ENCODE peak calls at places on chromosomes 7 and 10, in six cellular contexts. F is HepG2, G is K562, Q is NB4, Y is endothelial cell of umbilical vein, C is A549. M is an unnamed sample.

GRCh38 chr10:85532821-85533220 is 833.8 kb downstream of the GRID1 start:
- DNase-seq in C (no peak), Q (no peak), F (no peak), G (no peak), Y (no peak), M (no peak)

GRCh38 chr10:5614081-5614721 is 52.2 kb downstream of the ASB13 start:
- DNase-seq in C (no peak), Q (no peak), Y (no peak), G (no peak), F (no peak), M (no peak)

GRCh38 chr7:36036590-36036989 is 116.5 kb upstream of the EEPD1 start:
- DNase-seq in F (no peak), G (no peak), Q (no peak), Y (peak), C (no peak), M (no peak)

GRCh38 chr10:10361486-10361885 is 656.2 kb upstream of the CELF2 start:
- DNase-seq in G (no peak), Y (no peak), Q (no peak), C (no peak), F (no peak), M (no peak)

GRCh38 chr7:29457565-29457971 is 106.1 kb upstream of the PRR15 start:
- DNase-seq in Y (no peak), C (no peak), G (no peak), F (no peak), Q (no peak), M (no peak)

GRCh38 chr10:14358886-14359573 is 28.3 kb upstream of the FRMD4A start:
- DNase-seq in Y (no peak), F (no peak), Q (no peak), C (no peak), G (no peak), M (no peak)

GRCh38 chr7:99631311-99632109 is 14.8 kb downstream of the ZSCAN25 start:
- DNase-seq in Q (peak), G (peak), Y (no peak), C (peak), F (peak), M (no peak)

GRCh38 chr7:28893888-28894287 is 64.2 kb downstream of the TRIL start:
- DNase-seq in Q (no peak), G (no peak), Y (no peak), F (no peak), C (no peak), M (no peak)

GRCh38 chr7:37449621-37450020 is 957 bp upstream of the ELMO1 start:
- DNase-seq in Y (no peak), C (no peak), Q (no peak), G (no peak), F (no peak), M (no peak)

GRCh38 chr10:86266446-86267242 is 100.0 kb downstream of the GRID1 start:
- DNase-seq in C (no peak), Y (no peak), F (no peak), G (no peak), Q (peak), M (no peak)

GRCh38 chr10:97805096-97805879 is 33.5 kb upstream of the SFRP5 start:
- DNase-seq in G (no peak), C (no peak), Y (no peak), Q (no peak), F (no peak), M (no peak)

GRCh38 chr10:92052088-92052487 is 128.5 kb downstream of the BTAF1 start:
- DNase-seq in F (no peak), G (no peak), Y (no peak), C (no peak), Q (no peak), M (no peak)

GRCh38 chr10:1137499-1138163 is 81.4 kb downstream of the WDR37 start:
- DNase-seq in Y (no peak), C (no peak), F (no peak), Q (no peak), G (no peak), M (no peak)

GRCh38 chr7:104982773-104983619 is 31.0 kb upstream of the KMT2E start:
- DNase-seq in Y (no peak), G (no peak), Q (no peak), C (no peak), F (no peak), M (no peak)

GRCh38 chr7:26912933-26913536 is 48.6 kb upstream of the SKAP2 start:
- DNase-seq in Y (no peak), G (no peak), Q (no peak), C (no peak), F (no peak), M (no peak)

GRCh38 chr10:87550741-87551140 is 46.0 kb downstream of the MINPP1 start:
- DNase-seq in Q (no peak), Y (no peak), F (no peak), C (no peak), G (peak), M (no peak)

DNA sequence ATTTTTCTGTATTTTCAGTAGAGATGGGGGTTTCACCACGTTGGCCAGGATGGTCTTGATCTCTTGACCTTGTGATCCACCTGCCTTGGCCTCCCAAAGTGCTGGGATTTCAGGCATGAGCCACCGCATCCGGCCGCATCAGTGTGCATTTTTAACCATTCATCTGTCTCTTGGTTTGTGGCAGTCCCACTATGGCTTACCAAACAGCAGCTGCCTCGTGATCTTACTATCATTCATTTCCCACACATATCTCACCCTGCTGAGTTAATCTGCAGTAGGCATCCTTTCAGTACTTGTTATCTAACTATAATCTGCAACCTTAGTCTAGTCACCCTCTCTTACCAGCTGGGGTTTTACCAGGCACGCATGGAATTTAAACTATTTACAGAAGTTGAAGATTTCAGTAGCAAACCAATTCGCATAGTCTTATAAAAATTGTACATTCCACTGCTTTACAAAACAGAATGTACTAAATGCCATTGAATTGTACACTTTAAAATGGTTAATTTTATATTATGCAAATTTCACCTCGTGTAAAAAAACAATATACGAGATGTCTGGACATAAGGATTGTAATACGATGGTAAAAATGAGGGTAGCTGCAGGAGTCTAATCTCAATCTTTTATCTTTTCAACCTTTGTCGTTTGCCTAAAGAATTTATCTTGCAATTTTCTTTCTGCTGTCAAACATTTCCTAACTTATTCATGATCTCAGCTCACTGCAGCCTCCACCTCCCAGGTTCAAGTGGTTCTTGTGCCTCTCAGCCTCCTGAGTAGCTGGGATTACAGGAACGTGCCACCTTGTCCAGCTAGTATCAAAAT is 4.6 kb upstream of the TBC1D12 start:
- DNase-seq in G (no peak), F (peak), C (no peak), Y (no peak), Q (no peak), M (no peak)
- TF ChIP-seq MYC in G (no peak), F (no peak), C (no peak), Y (no peak), Q (no peak), M (no peak)

DNA sequence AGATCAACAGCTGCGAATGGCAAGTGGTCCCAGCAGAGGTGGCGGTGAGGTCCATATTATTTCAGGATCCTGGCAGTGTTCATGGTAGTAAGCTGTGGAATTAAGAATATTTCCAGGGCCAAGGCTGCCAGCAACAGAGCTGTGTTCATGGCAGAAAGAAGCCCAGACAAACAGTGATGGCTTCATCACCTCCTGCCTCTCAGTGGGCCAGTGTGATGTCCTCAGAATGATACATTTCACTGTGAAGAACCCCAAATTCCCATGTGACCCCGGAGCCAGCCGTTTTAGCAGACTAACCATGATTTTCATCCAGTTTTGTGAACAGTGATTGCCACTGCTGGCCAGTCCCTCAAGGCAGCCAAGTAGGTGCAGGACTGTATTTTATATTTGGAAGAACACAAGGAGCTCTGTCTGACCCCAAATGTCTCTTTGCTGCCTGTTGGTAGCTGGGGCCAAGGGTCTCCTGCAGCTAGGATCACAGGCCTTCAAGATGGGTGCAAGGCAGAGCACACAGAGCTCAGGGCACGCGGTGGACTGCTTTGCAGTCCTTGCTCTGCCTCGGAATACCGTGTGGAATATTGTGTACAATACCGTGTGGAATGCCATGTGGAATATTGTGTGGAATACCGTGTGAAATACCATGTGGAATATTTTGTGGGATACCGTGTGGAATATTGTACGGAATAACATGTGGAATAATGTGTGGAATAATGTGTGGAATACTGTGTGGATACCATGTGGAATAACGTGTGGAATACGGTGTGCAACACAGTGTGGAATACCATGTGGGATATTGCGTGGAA is 132.3 kb upstream of the CHST15 start:
- DNase-seq in F (no peak), G (no peak), C (no peak), Y (no peak), Q (peak), M (no peak)
- TF ChIP-seq MYC in F (no peak), G (no peak), C (no peak), Y (no peak), Q (no peak), M (no peak)

DNA sequence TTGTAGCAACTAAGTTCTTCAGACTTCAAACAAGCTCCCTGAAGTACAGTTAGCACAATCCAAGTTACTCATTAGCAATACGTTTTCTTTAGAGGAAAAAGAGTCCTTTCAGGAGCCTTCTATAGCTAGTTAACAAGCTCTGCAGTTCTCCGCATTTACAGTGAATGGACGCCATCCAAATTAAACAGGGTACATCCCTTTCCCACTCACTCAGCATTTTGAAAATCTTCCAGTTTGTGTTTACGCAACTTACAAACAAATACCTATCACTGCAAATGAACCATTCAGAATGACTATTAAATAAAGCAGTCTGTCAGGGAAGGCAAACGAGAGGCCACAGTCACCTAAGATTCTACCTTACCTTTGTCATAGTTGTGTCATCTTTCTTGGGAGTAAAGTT is 84.5 kb downstream of the RNF32 start:
- DNase-seq in Q (no peak), Y (no peak), F (no peak), G (no peak), C (no peak), M (no peak)
- TF ChIP-seq MYC in Q (no peak), Y (no peak), F (no peak), G (no peak), C (no peak), M (no peak)

DNA sequence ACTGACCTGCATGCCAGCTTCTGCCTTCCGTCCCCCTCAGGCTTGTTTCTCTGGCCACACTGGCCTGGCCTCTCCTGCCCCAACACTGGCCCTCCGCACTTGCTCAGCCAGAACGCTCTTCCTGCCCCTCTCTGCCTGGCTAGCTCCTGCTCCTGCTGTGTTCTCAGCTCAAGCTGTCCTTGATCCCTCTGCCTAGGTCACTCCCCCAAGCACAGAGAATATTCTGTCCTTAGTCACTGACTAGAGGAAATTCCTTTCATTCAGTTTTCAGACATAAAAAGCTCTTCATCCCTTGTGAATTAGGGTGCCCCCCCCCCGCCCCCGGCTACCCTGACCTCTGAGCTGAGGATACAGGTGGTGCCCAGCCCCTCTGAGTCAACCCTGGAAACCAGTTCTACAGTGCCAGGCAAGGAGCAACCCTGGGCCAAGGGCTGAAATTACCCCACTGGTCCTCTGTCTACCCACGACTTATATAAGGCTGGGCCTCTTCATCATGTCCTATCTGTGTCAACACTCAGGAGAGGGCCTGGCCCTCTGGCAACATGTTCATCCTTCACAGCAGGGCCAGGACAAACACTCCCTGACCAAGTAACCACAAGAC is 6.6 kb upstream of the SGPL1 start:
- DNase-seq in C (no peak), Q (no peak), Y (no peak), F (peak), G (no peak), M (no peak)
- TF ChIP-seq MYC in C (no peak), Q (no peak), Y (no peak), F (no peak), G (no peak), M (no peak)

DNA sequence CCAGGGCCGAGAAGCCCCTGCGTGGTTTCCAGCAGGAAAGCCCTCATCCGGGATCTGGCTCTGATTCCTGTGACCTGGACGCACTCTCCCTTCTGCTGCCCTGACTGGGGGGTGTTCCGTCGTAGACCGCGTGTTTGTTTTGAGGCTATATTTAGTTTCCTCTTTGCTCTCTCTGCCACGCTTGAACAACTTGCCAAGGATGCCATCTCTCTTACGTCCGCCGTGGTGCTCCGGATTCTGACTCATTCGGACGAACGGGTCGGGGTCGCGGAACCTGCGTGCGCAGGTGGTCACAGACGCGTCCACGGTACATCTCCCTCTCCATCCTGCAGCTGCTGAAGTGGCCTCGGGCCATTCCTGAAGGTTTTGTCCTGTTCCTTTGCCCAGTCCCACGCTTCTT is 10.4 kb upstream of the SORCS3 start:
- DNase-seq in Q (no peak), F (no peak), Y (no peak), C (no peak), G (no peak), M (no peak)
- TF ChIP-seq MYC in Q (no peak), F (no peak), Y (no peak), C (no peak), G (no peak), M (no peak)

DNA sequence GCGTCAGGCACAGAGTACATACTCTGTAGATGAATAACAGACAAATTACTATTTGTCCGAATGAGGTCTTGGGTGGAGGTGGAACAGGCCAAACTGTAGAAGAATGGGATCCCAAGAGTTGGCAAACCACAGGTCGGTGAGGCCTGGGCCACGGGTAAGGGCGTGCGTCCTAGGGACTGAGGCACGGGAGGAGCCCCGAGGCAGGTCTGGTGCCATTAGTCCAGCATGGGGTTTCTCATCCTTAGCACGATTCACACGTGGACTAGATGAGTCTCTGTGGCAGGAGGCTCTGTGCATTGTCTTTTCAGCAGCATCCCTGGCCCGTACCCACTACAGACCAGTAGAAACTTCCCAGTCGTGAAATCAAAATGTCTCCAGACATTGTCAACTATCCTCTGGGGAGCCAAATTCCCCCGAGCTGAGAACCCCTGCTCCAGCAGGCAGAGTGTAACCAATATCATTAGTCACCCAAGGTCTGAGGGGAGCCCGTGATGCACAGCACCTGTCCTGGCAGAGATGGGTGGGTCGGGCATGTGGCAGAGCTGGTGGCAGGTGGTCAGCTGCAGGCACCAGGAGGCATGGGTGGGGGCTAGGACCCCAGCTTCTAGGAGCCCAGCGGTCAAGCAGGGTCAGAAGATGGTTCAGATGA is 61.3 kb downstream of the COL13A1 start:
- DNase-seq in Y (no peak), C (no peak), G (no peak), F (no peak), Q (no peak), M (no peak)
- TF ChIP-seq MYC in Y (no peak), C (no peak), G (no peak), F (no peak), Q (no peak), M (no peak)

GRCh38 chr10:45501791-45502190 is 127.8 kb downstream of the ALOX5 start:
- DNase-seq in F (no peak), Q (no peak), C (no peak), Y (no peak), G (no peak), M (no peak)

GRCh38 chr10:45500304-45500703 is 126.3 kb downstream of the ALOX5 start:
- DNase-seq in G (no peak), Y (no peak), C (no peak), Q (no peak), F (no peak), M (no peak)

GRCh38 chr10:45500798-45501197 is 126.8 kb downstream of the ALOX5 start:
- DNase-seq in G (no peak), Y (no peak), C (no peak), F (no peak), Q (no peak), M (no peak)

GRCh38 chr10:45505336-45505735 is 131.3 kb downstream of the ALOX5 start:
- DNase-seq in Y (no peak), C (no peak), G (no peak), Q (no peak), F (no peak), M (no peak)

DNA sequence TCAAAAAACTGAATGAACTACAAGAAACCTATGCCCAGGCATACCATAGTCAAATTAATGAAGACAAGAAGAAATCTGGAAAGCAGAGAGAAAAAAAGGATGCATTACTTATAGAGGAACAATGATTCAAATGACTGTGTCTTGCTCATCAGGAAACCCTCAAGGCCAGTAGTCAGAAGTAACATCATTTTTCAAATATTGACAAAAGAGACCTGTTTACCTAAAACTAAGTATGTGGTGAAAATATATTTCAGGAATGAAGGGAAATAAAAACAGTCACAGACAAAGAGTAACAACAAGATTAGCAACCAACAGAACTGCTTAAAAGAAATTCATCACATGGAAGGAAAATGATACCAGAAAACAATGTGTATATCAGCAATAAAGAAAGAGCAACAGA is 128.4 kb downstream of the ALOX5 start:
- DNase-seq in C (no peak), Q (no peak), Y (peak), G (no peak), F (peak), M (no peak)
- TF ChIP-seq MYC in C (no peak), Q (no peak), Y (no peak), G (no peak), F (no peak), M (no peak)

DNA sequence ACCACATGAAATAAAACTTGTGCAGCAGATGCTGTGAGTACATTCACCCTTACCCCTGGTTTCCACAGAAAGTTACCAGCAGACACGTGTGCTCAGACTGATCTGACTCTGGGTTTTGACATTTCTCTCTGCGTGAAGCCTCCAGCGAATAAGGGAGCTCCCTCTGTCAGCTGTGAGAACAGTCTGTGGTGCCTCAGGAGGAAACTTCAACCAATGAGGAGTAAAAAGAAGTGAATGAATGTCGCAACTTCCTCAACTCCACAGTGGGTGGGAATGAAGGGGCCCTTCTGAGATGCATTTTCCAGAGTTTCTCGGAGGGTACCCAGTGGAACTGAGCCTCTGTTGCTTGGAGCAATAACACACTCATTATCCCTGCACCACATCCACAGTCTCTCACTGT is 743.4 kb downstream of the TNS3 start:
- DNase-seq in Q (peak), Y (no peak), C (no peak), G (no peak), F (no peak), M (no peak)
- TF ChIP-seq MYC in Q (no peak), Y (no peak), C (no peak), G (no peak), F (no peak), M (no peak)

DNA sequence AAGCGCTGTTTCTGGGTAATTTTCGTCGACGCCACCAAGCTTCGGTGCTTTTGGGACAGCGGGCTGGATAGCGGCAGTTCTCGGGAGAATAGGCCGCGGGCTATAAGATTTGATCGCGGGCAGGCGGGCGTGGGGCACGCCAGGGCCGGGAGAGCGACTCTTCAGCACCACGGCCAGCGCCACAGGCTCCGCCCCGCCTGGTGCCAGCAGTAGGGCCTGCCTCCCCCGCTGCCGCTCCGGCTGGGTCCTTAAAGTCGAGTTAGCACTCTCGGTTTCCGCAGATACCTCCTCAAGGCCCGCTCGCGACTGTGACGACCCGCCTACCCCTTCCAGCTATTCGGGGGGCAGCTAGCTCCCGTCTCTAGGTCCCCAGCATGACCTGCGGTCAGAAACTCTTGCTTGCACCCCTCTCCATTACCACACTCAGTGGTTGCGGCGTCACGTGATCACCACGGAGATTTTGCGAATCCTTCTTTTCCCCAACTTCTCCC is 9.4 kb downstream of the NXPH1 start:
- DNase-seq in G (peak), F (no peak), C (no peak), Q (peak), Y (peak), M (no peak)
- TF ChIP-seq MYC in G (no peak), F (no peak), C (no peak), Q (no peak), Y (no peak), M (no peak)